ENCODE peak calls at places on chromosomes 2 and 18, in eight cellular contexts. C, A, O, N, V, J, Y and M are unnamed samples.

GRCh38 chr18:77470836-77471413 is 221.3 kb downstream of the GALR1 start:
- DNase-seq in C (no peak), A (no peak), O (no peak), N (no peak), V (no peak), J (no peak), Y (no peak), M (no peak)

GRCh38 chr2:133365117-133365516 is 203.1 kb downstream of the NCKAP5 start:
- DNase-seq in C (no peak), A (no peak), O (no peak), N (no peak), V (no peak), J (no peak), Y (no peak), M (no peak)

GRCh38 chr18:58221060-58221725 is 177.2 kb downstream of the NEDD4L start:
- DNase-seq in C (peak), A (peak), O (no peak), N (peak), V (no peak), J (no peak), Y (no peak), M (no peak)

GRCh38 chr2:183404392-183404791 is 280.1 kb downstream of the NUP35 start:
- DNase-seq in C (no peak), A (no peak), O (no peak), N (no peak), V (no peak), J (no peak), Y (no peak), M (no peak)

GRCh38 chr18:48838921-48839818 is 111.6 kb downstream of the SMAD7 start:
- DNase-seq in C (no peak), A (peak), O (no peak), N (no peak), V (peak), J (no peak), Y (peak), M (no peak)

GRCh38 chr2:49192041-49192440 is 37.7 kb upstream of the FSHR start:
- DNase-seq in C (no peak), A (no peak), O (no peak), N (no peak), V (no peak), J (no peak), Y (no peak), M (no peak)

GRCh38 chr2:98324181-98324580 is 22.1 kb upstream of the CNGA3 start:
- DNase-seq in C (no peak), A (no peak), O (no peak), N (no peak), V (no peak), J (no peak), Y (no peak), M (no peak)

GRCh38 chr2:236986524-236987330 is 99.0 kb upstream of the COPS8 start:
- DNase-seq in C (no peak), A (no peak), O (no peak), N (no peak), V (no peak), J (no peak), Y (no peak), M (peak)

GRCh38 chr2:218259099-218259921 is 1.5 kb upstream of the GPBAR1 start:
- DNase-seq in C (no peak), A (no peak), O (no peak), N (no peak), V (peak), J (no peak), Y (peak), M (no peak)

GRCh38 chr2:207473203-207473865 is 56.4 kb upstream of the CREB1 start:
- DNase-seq in C (peak), A (no peak), O (peak), N (peak), V (peak), J (peak), Y (no peak), M (peak)

GRCh38 chr2:69817739-69818494 is 11.5 kb upstream of the GMCL1 start:
- DNase-seq in C (no peak), A (no peak), O (no peak), N (no peak), V (no peak), J (no peak), Y (no peak), M (no peak)

GRCh38 chr2:166057363-166058169 is 70.3 kb downstream of the SCN1A start:
- DNase-seq in C (no peak), A (no peak), O (no peak), N (peak), V (peak), J (no peak), Y (no peak), M (no peak)

GRCh38 chr2:231489990-231490389 is 25.7 kb upstream of the NCL start:
- DNase-seq in C (no peak), A (no peak), O (no peak), N (no peak), V (no peak), J (no peak), Y (no peak), M (no peak)